ENCODE peak calls at places on chromosomes 6 and 20, in nine cellular contexts. K is CD4-positive, CD25-positive, alpha-beta regulatory T cell; M is uterus; Q is GM23248; E is GM23338; P is lower lobe of right lung; R is heart right ventricle; W is A549; O is MM.1S. T is an unnamed sample.

GRCh38 chr6:50128420-50129005 is 78.8 kb upstream of the DEFB112 start:
- DNase-seq in K (no peak), M (no peak), Q (peak), E (peak), P (no peak), R (no peak), W (peak), O (no peak), T (no peak)

GRCh38 chr6:43378631-43379030 is 9.2 kb upstream of the ZNF318 start:
- DNase-seq in K (no peak), M (no peak), Q (no peak), E (no peak), P (no peak), R (no peak), W (no peak), O (no peak), T (no peak)

GRCh38 chr6:108502826-108503225 is 57.9 kb upstream of the FOXO3 start:
- DNase-seq in K (no peak), M (no peak), Q (no peak), E (no peak), P (no peak), R (no peak), W (no peak), O (no peak), T (no peak)

GRCh38 chr6:105072799-105073199 is 107.0 kb downstream of the POPDC3 start:
- DNase-seq in K (no peak), M (no peak), Q (peak), E (no peak), P (no peak), R (no peak), W (peak), O (no peak), T (no peak)

GRCh38 chr6:98946266-98946817 is 1.4 kb downstream of the FBXL4 start:
- DNase-seq in K (no peak), M (no peak), Q (no peak), E (no peak), P (no peak), R (no peak), W (no peak), O (no peak), T (no peak)

GRCh38 chr6:150711584-150712501 is 112.2 kb downstream of the PLEKHG1 start:
- DNase-seq in K (no peak), M (no peak), Q (no peak), E (no peak), P (no peak), R (peak), W (no peak), O (no peak), T (no peak)

GRCh38 chr6:2970753-2971419 is 481 bp downstream of the SERPINB6 start:
- DNase-seq in K (peak), M (peak), Q (peak), E (peak), P (peak), R (peak), W (peak), O (peak), T (peak)

GRCh38 chr6:19796452-19796851 is 40.7 kb upstream of the ID4 start:
- DNase-seq in K (no peak), M (no peak), Q (no peak), E (no peak), P (no peak), R (no peak), W (no peak), O (no peak), T (no peak)

GRCh38 chr6:37488464-37488863 is 11.2 kb downstream of the CCDC167 start:
- DNase-seq in K (no peak), M (no peak), Q (no peak), E (no peak), P (no peak), R (no peak), W (no peak), O (no peak), T (no peak)

GRCh38 chr6:141195251-141195832 is 937.4 kb upstream of the GJE1 start:
- DNase-seq in K (no peak), M (no peak), Q (no peak), E (peak), P (no peak), R (no peak), W (peak), O (no peak), T (no peak)

GRCh38 chr6:127932708-127933107 is 31.9 kb upstream of the THEMIS start:
- DNase-seq in K (no peak), M (no peak), Q (no peak), E (peak), P (no peak), R (no peak), W (no peak), O (no peak), T (no peak)

GRCh38 chr6:2396856-2397640 is 151.6 kb upstream of the GMDS start:
- DNase-seq in K (no peak), M (no peak), Q (peak), E (no peak), P (no peak), R (peak), W (no peak), O (no peak), T (no peak)

DNA sequence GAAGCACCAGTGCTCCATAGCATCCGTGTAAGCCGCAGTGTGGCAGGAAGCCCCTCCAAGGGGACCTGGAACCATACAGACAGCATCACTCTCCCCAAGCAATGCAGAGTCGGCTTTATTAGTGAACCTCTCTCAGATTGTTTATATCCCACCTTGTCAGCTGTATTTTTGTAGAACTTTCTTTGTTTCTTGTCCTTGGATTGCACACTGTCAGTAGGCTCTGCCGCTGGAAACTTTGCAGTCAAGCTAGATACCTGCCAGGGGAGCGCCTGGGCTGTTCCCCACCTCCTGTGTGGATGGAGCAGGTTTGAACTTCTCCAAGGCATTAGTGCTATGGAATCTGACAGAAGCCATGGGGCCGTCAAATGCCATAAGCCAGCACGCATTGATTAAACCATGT is 18.6 kb upstream of the CLDN20 start:
- DNase-seq in K (no peak), M (no peak), Q (no peak), E (no peak), P (no peak), R (no peak), W (no peak), O (no peak), T (no peak)
- H3K27ac ChIP-seq in K (no peak), M (no peak), Q (no peak), E (no peak), P (no peak), R (no peak), W (no peak), O (no peak), T (no peak)

GRCh38 chr6:4403828-4404227 is 268.5 kb upstream of the ECI2 start:
- DNase-seq in K (no peak), M (no peak), Q (peak), E (no peak), P (no peak), R (no peak), W (no peak), O (no peak), T (no peak)
- H3K27ac ChIP-seq in K (no peak), M (no peak), Q (no peak), E (no peak), P (no peak), R (peak), W (peak), O (no peak), T (peak)

DNA sequence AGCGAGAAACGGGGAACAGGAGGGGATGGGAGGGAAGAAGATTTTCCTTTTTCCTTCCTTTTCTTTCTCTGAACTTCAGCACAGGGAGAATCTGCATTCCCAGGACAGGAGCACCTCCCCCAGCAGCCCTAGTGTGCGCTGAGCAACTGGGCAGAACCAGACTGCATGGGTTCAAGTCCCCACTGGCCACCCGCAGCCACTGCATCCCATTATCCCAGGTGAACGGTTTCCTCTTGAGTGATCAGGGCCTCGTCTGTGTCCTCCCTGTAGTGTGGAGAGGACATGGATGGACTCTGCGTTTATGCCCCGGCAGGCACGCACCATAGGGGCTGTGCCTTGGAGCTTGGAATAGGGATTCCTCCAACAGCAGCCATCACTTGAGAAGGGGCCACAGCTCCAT is 53.0 kb downstream of the ANKRD60 start:
- DNase-seq in K (no peak), M (no peak), Q (no peak), E (no peak), P (no peak), R (no peak), W (no peak), O (no peak), T (no peak)
- H3K27ac ChIP-seq in K (no peak), M (peak), Q (no peak), E (no peak), P (peak), R (peak), W (peak), O (no peak), T (no peak)

DNA sequence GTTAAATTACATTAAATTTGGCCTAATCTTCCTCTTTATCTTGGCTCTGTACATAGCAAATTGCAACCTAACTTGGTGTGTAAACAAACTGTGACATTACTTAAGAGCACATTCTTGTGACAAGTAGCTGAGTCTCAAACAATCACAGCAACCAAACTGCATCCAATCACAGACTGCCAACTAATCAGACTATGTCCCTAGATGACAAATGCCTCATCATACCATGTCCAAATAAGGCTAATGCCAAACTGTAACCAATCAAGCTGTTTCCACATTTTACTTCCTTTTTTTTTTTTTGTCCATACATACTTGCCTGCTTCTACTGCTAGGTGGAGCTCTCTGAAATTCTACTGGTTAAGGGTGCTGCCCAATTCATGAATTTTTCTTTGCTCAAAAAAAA is 209.0 kb downstream of the BMP2 start:
- DNase-seq in K (no peak), M (no peak), Q (no peak), E (no peak), P (no peak), R (no peak), W (peak), O (peak), T (no peak)
- H3K27ac ChIP-seq in K (no peak), M (no peak), Q (no peak), E (no peak), P (no peak), R (no peak), W (no peak), O (no peak), T (no peak)

GRCh38 chr6:89952696-89953095 is 58.4 kb downstream of the GJA10 start:
- DNase-seq in K (peak), M (no peak), Q (no peak), E (no peak), P (no peak), R (no peak), W (no peak), O (peak), T (no peak)

GRCh38 chr6:89952361-89952680 is 58.1 kb downstream of the GJA10 start:
- DNase-seq in K (no peak), M (no peak), Q (no peak), E (no peak), P (no peak), R (no peak), W (no peak), O (no peak), T (no peak)

GRCh38 chr6:89950879-89951391 is 56.7 kb downstream of the GJA10 start:
- DNase-seq in K (no peak), M (no peak), Q (no peak), E (no peak), P (no peak), R (no peak), W (no peak), O (no peak), T (no peak)

GRCh38 chr6:89950446-89950845 is 56.2 kb downstream of the GJA10 start:
- DNase-seq in K (no peak), M (no peak), Q (no peak), E (no peak), P (no peak), R (no peak), W (no peak), O (no peak), T (no peak)

GRCh38 chr6:89951574-89952360 is 57.5 kb downstream of the GJA10 start:
- DNase-seq in K (no peak), M (no peak), Q (no peak), E (peak), P (no peak), R (no peak), W (no peak), O (no peak), T (peak)
- H3K27ac ChIP-seq in K (no peak), M (no peak), Q (no peak), E (no peak), P (no peak), R (no peak), W (no peak), O (peak), T (peak)

DNA sequence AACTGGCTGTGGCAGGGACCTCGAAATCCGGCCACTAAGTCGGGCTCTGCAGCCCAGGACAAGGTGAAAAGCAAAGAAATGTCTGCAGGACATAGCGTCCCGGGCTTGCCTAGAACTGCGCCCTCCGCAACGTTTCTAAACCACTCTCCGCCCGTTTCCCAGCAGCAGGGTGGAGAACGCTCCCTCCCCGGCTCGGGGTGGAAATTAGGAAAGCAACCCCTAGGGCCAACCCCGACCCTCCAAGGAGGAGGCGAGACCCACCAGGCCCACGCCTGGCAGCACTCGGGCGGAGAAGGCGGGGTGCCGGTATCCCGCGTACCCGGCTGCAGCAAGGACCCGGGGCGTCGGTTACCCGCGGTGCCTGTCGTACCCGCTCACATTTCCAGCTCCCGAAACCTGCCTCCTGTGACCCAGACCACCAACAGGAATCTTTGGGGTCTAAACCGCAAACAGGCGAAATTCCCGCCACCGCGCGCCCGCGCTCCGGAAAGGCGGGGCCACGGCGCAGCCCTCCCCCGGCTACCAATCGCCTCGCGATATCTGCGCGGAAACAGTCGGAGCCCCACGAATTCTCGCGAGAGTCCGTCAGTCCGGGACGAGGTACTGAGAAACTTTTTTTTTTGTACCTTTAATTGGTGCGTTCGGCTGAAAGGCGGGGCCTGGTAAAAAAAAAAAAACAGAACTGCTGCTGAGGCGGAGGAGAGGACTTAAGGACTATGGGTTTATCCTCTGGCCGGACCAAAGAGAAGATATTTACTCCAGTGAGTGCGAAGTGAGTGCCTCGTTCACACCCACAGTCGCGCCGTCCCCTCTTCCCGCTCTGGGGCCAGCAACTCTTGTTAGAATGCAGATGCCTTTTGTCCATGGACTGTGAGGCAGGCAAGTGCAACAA is at the start of gene MMS22L:
- DNase-seq in K (peak), M (peak), Q (peak), E (peak), P (peak), R (peak), W (peak), O (peak), T (peak)
- H3K27ac ChIP-seq in K (peak), M (peak), Q (peak), E (peak), P (peak), R (peak), W (peak), O (peak), T (no peak)

GRCh38 chr20:18507218-18508191 is at the start of gene SEC23B:
- DNase-seq in K (peak), M (peak), Q (peak), E (peak), P (peak), R (peak), W (peak), O (peak), T (peak)

GRCh38 chr20:18506744-18507143 is 996 bp upstream of the SEC23B start:
- DNase-seq in K (no peak), M (no peak), Q (no peak), E (peak), P (no peak), R (no peak), W (no peak), O (no peak), T (no peak)

GRCh38 chr20:18504479-18505060 is 3.2 kb upstream of the SEC23B start:
- DNase-seq in K (no peak), M (peak), Q (peak), E (peak), P (no peak), R (peak), W (no peak), O (no peak), T (no peak)
- H3K27ac ChIP-seq in K (no peak), M (no peak), Q (no peak), E (no peak), P (no peak), R (peak), W (no peak), O (no peak), T (no peak)

DNA sequence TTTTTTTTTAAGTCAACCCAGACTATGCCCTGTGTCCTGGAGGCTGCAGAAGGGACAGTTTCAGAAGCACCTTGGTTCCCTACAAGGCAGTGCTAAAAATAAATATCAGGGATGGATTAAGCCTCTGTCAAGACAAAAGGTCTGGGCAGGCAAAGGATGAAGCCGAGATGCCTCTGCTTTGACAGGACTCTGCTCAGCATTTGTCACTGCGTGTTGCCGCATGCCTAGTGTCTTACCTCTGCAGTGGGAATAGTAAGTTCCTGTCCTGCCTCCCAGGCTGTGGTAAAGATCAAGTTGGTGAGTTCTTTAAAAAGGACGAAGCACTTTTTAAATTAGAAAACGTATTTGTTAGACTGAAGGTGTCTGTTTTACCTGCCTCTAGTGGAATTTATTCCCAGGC is 15.1 kb downstream of the AAR2 start:
- DNase-seq in K (no peak), M (no peak), Q (no peak), E (no peak), P (no peak), R (no peak), W (no peak), O (no peak), T (no peak)
- H3K27ac ChIP-seq in K (no peak), M (no peak), Q (no peak), E (no peak), P (no peak), R (no peak), W (no peak), O (no peak), T (no peak)